ENCODE peak calls at places on chromosomes 1 and 21, in five cellular contexts. Q is PC-9, U is AG04450, P is GM23248, B is NCI-H1105 treated with DMSO at 0.1 percent for 48 hours. S is an unnamed sample.

GRCh38 chr1:116262207-116262994 is 110.6 kb upstream of the ATP1A1 start:
- DNase-seq in P (no peak), U (no peak), Q (no peak), B (no peak), S (no peak)

GRCh38 chr21:33406493-33406892 is 3.3 kb downstream of the IFNGR2 start:
- DNase-seq in B (no peak), P (no peak), U (no peak), Q (no peak), S (no peak)

GRCh38 chr1:12636098-12636950 is 7.6 kb upstream of the AADACL4 start:
- DNase-seq in Q (no peak), U (no peak), P (peak), B (no peak), S (peak)

GRCh38 chr1:21574464-21575151 is 65.4 kb downstream of the ALPL start:
- DNase-seq in U (no peak), B (no peak), Q (no peak), P (peak), S (peak)

GRCh38 chr21:44749759-44750674 is 38.6 kb upstream of the TSPEAR start:
- DNase-seq in Q (no peak), P (no peak), U (no peak), B (no peak), S (no peak)

GRCh38 chr1:211305044-211305443 is 21.6 kb upstream of the TRAF5 start:
- DNase-seq in U (no peak), B (no peak), P (peak), Q (no peak), S (no peak)

GRCh38 chr1:167934407-167935251 is 1.9 kb upstream of the DCAF6 start:
- DNase-seq in B (peak), Q (no peak), P (peak), U (no peak), S (no peak)

GRCh38 chr1:244439391-244440032 is 12.2 kb downstream of the ADSS2 start:
- DNase-seq in P (no peak), B (no peak), Q (no peak), U (no peak), S (no peak)

GRCh38 chr1:161198206-161198876 is 513 bp downstream of the ADAMTS4 start:
- DNase-seq in P (peak), B (peak), Q (peak), U (no peak), S (peak)

GRCh38 chr1:162541619-162542141 is 19.8 kb upstream of the UAP1 start:
- DNase-seq in P (peak), U (peak), B (no peak), Q (peak), S (no peak)

GRCh38 chr1:4494558-4494957 is 159.9 kb upstream of the AJAP1 start:
- DNase-seq in U (no peak), P (no peak), B (no peak), Q (no peak), S (no peak)

GRCh38 chr1:117565745-117566455 is 39.9 kb upstream of the TENT5C start:
- DNase-seq in U (no peak), Q (no peak), P (no peak), B (peak), S (no peak)

GRCh38 chr1:182765416-182765815 is 24.2 kb upstream of the NPL start:
- DNase-seq in P (no peak), Q (no peak), B (no peak), U (no peak), S (no peak)

GRCh38 chr1:218765753-218766152 is 407.9 kb upstream of the LYPLAL1 start:
- DNase-seq in U (no peak), Q (no peak), B (no peak), P (no peak), S (no peak)

GRCh38 chr1:204836856-204837255 is 33.8 kb upstream of the NFASC start:
- DNase-seq in B (no peak), P (peak), U (no peak), Q (no peak), S (no peak)

GRCh38 chr1:21573971-21574458 is 64.8 kb downstream of the ALPL start:
- DNase-seq in Q (peak), P (peak), B (peak), U (no peak), S (peak)

GRCh38 chr1:28812669-28813468 is 899 bp downstream of the OPRD1 start:
- DNase-seq in U (no peak), B (peak), P (no peak), Q (no peak), S (no peak)

GRCh38 chr1:109732390-109732763 is 8.5 kb downstream of the GSTM3 start:
- DNase-seq in U (no peak), Q (no peak), P (no peak), B (peak), S (no peak)

GRCh38 chr1:18263547-18264130 is 156.0 kb downstream of the IGSF21 start:
- DNase-seq in B (no peak), P (no peak), Q (no peak), U (no peak), S (no peak)

GRCh38 chr21:45034556-45035476 is 39.6 kb upstream of the ADARB1 start:
- DNase-seq in P (no peak), U (no peak), Q (no peak), B (no peak), S (no peak)

GRCh38 chr1:234201600-234201999 is 171.7 kb upstream of the COA6 start:
- DNase-seq in Q (no peak), U (no peak), B (no peak), P (no peak), S (no peak)

GRCh38 chr21:35475006-35475405 is 425.9 kb upstream of the RUNX1 start:
- DNase-seq in U (no peak), Q (no peak), B (no peak), P (peak), S (no peak)

GRCh38 chr21:35257413-35257812 is 208.3 kb upstream of the RUNX1 start:
- DNase-seq in P (peak), B (no peak), Q (peak), U (peak), S (peak)

GRCh38 chr1:223231011-223231572 is 88.0 kb upstream of the TLR5 start:
- DNase-seq in Q (no peak), B (no peak), U (no peak), P (no peak), S (no peak)

GRCh38 chr1:159921700-159922498 is 3.4 kb downstream of the TAGLN2 start:
- DNase-seq in U (no peak), B (no peak), Q (no peak), P (peak), S (no peak)

GRCh38 chr1:203264052-203264501 is 34.6 kb upstream of the CHIT1 start:
- DNase-seq in P (peak), Q (no peak), U (no peak), B (no peak), S (no peak)